ENCODE peak calls at places on chromosomes 13 and 19, in ten cellular contexts. One of them, this sample, is unnamed.

GRCh38 chr13:87356314-87356713 is 314.9 kb upstream of the SLITRK5 start:
- DNase-seq in hypothalamus: no peak
- DNase-seq in RWPE1: no peak
- DNase-seq in body of pancreas: no peak
- DNase-seq in activated CD8-positive, alpha-beta T cell treated with anti-CD3 and anti-CD28 coated beads, Interleukin-2, amount 10 ng/mL, durations not matched to agents 7 days and 5 days: no peak
- DNase-seq in AG10803: no peak
- DNase-seq in amniotic epithelial cell: no peak
- DNase-seq in progenitor cell of endocrine pancreas: no peak
- DNase-seq in EH: no peak
- DNase-seq in GM04504: no peak
- DNase-seq in this sample: no peak

GRCh38 chr13:32105653-32106313 is 74.2 kb downstream of the FRY start:
- DNase-seq in hypothalamus: no peak
- DNase-seq in activated CD8-positive, alpha-beta T cell treated with anti-CD3 and anti-CD28 coated beads, Interleukin-2, amount 10 ng/mL, durations not matched to agents 7 days and 5 days: no peak
- DNase-seq in progenitor cell of endocrine pancreas: no peak
- DNase-seq in AG10803: no peak
- DNase-seq in RWPE1: no peak
- DNase-seq in GM04504: no peak
- DNase-seq in EH: no peak
- DNase-seq in amniotic epithelial cell: no peak
- DNase-seq in body of pancreas: no peak
- DNase-seq in this sample: no peak

GRCh38 chr13:34435338-34435737 is 506.7 kb upstream of the NBEA start:
- DNase-seq in EH: peak; percentile 84
- DNase-seq in AG10803: peak; percentile 70
- DNase-seq in GM04504: peak; percentile 11
- DNase-seq in activated CD8-positive, alpha-beta T cell treated with anti-CD3 and anti-CD28 coated beads, Interleukin-2, amount 10 ng/mL, durations not matched to agents 7 days and 5 days: no peak
- DNase-seq in amniotic epithelial cell: peak; percentile 75
- DNase-seq in body of pancreas: no peak
- DNase-seq in RWPE1: no peak
- DNase-seq in progenitor cell of endocrine pancreas: no peak
- DNase-seq in hypothalamus: no peak
- DNase-seq in this sample: peak; percentile 32

GRCh38 chr13:85512421-85512820 is 286.8 kb downstream of the SLITRK6 start:
- DNase-seq in AG10803: no peak
- DNase-seq in RWPE1: no peak
- DNase-seq in GM04504: no peak
- DNase-seq in body of pancreas: no peak
- DNase-seq in activated CD8-positive, alpha-beta T cell treated with anti-CD3 and anti-CD28 coated beads, Interleukin-2, amount 10 ng/mL, durations not matched to agents 7 days and 5 days: no peak
- DNase-seq in EH: no peak
- DNase-seq in amniotic epithelial cell: peak; percentile 6
- DNase-seq in hypothalamus: no peak
- DNase-seq in progenitor cell of endocrine pancreas: no peak
- DNase-seq in this sample: no peak

GRCh38 chr19:42283248-42284065 is 14.4 kb downstream of the CIC start:
- DNase-seq in body of pancreas: peak; percentile 96
- DNase-seq in activated CD8-positive, alpha-beta T cell treated with anti-CD3 and anti-CD28 coated beads, Interleukin-2, amount 10 ng/mL, durations not matched to agents 7 days and 5 days: peak; percentile 98
- DNase-seq in GM04504: peak; percentile 85
- DNase-seq in amniotic epithelial cell: peak; percentile 85
- DNase-seq in AG10803: peak; percentile 92
- DNase-seq in hypothalamus: peak; percentile 89
- DNase-seq in progenitor cell of endocrine pancreas: peak; percentile 94
- DNase-seq in RWPE1: peak; percentile 96
- DNase-seq in EH: peak; percentile 94
- DNase-seq in this sample: peak; percentile 92

GRCh38 chr13:70732611-70733010 is 624.4 kb upstream of the KLHL1 start:
- DNase-seq in progenitor cell of endocrine pancreas: no peak
- DNase-seq in amniotic epithelial cell: no peak
- DNase-seq in EH: no peak
- DNase-seq in RWPE1: no peak
- DNase-seq in AG10803: no peak
- DNase-seq in body of pancreas: no peak
- DNase-seq in activated CD8-positive, alpha-beta T cell treated with anti-CD3 and anti-CD28 coated beads, Interleukin-2, amount 10 ng/mL, durations not matched to agents 7 days and 5 days: no peak
- DNase-seq in hypothalamus: no peak
- DNase-seq in GM04504: no peak
- DNase-seq in this sample: no peak

GRCh38 chr19:47608074-47608907 is 643 bp upstream of the BICRA start:
- DNase-seq in EH: peak; percentile 94
- DNase-seq in RWPE1: peak; percentile 93
- DNase-seq in amniotic epithelial cell: peak; percentile 87
- DNase-seq in activated CD8-positive, alpha-beta T cell treated with anti-CD3 and anti-CD28 coated beads, Interleukin-2, amount 10 ng/mL, durations not matched to agents 7 days and 5 days: peak; percentile 95
- DNase-seq in GM04504: peak; percentile 91
- DNase-seq in hypothalamus: peak; percentile 64
- DNase-seq in body of pancreas: peak; percentile 96
- DNase-seq in progenitor cell of endocrine pancreas: peak; percentile 93
- DNase-seq in AG10803: peak; percentile 92
- DNase-seq in this sample: peak; percentile 93

GRCh38 chr19:51751655-51752054 is at the start of gene FPR1:
- DNase-seq in body of pancreas: no peak
- DNase-seq in activated CD8-positive, alpha-beta T cell treated with anti-CD3 and anti-CD28 coated beads, Interleukin-2, amount 10 ng/mL, durations not matched to agents 7 days and 5 days: no peak
- DNase-seq in RWPE1: peak; percentile 5
- DNase-seq in hypothalamus: no peak
- DNase-seq in GM04504: no peak
- DNase-seq in amniotic epithelial cell: peak; percentile 92
- DNase-seq in progenitor cell of endocrine pancreas: no peak
- DNase-seq in AG10803: peak; percentile 65
- DNase-seq in EH: no peak
- DNase-seq in this sample: peak; percentile 29

GRCh38 chr19:22832031-22832762 is at the start of gene ZNF723:
- DNase-seq in body of pancreas: no peak
- DNase-seq in progenitor cell of endocrine pancreas: no peak
- DNase-seq in RWPE1: no peak
- DNase-seq in amniotic epithelial cell: no peak
- DNase-seq in activated CD8-positive, alpha-beta T cell treated with anti-CD3 and anti-CD28 coated beads, Interleukin-2, amount 10 ng/mL, durations not matched to agents 7 days and 5 days: no peak
- DNase-seq in AG10803: no peak
- DNase-seq in hypothalamus: no peak
- DNase-seq in EH: no peak
- DNase-seq in GM04504: no peak
- DNase-seq in this sample: no peak

GRCh38 chr19:13872695-13873389 is 4.1 kb upstream of the NANOS3 start:
- DNase-seq in GM04504: no peak
- DNase-seq in RWPE1: no peak
- DNase-seq in progenitor cell of endocrine pancreas: no peak
- DNase-seq in hypothalamus: no peak
- DNase-seq in body of pancreas: no peak
- DNase-seq in EH: no peak
- DNase-seq in activated CD8-positive, alpha-beta T cell treated with anti-CD3 and anti-CD28 coated beads, Interleukin-2, amount 10 ng/mL, durations not matched to agents 7 days and 5 days: peak; percentile 64
- DNase-seq in AG10803: no peak
- DNase-seq in amniotic epithelial cell: no peak
- DNase-seq in this sample: no peak

GRCh38 chr19:43581467-43581866 is 5.9 kb downstream of the PINLYP start:
- DNase-seq in progenitor cell of endocrine pancreas: no peak
- DNase-seq in amniotic epithelial cell: no peak
- DNase-seq in RWPE1: no peak
- DNase-seq in hypothalamus: no peak
- DNase-seq in EH: no peak
- DNase-seq in GM04504: no peak
- DNase-seq in body of pancreas: no peak
- DNase-seq in AG10803: no peak
- DNase-seq in activated CD8-positive, alpha-beta T cell treated with anti-CD3 and anti-CD28 coated beads, Interleukin-2, amount 10 ng/mL, durations not matched to agents 7 days and 5 days: no peak
- DNase-seq in this sample: no peak

GRCh38 chr19:45629704-45630103 is 9.5 kb downstream of the EML2 start:
- DNase-seq in hypothalamus: no peak
- DNase-seq in progenitor cell of endocrine pancreas: no peak
- DNase-seq in AG10803: no peak
- DNase-seq in RWPE1: no peak
- DNase-seq in body of pancreas: no peak
- DNase-seq in EH: no peak
- DNase-seq in GM04504: no peak
- DNase-seq in activated CD8-positive, alpha-beta T cell treated with anti-CD3 and anti-CD28 coated beads, Interleukin-2, amount 10 ng/mL, durations not matched to agents 7 days and 5 days: no peak
- DNase-seq in amniotic epithelial cell: no peak
- DNase-seq in this sample: no peak

GRCh38 chr13:96238861-96239260 is 149.0 kb downstream of the HS6ST3 start:
- DNase-seq in EH: no peak
- DNase-seq in amniotic epithelial cell: peak; percentile 51
- DNase-seq in hypothalamus: no peak
- DNase-seq in RWPE1: no peak
- DNase-seq in progenitor cell of endocrine pancreas: no peak
- DNase-seq in body of pancreas: no peak
- DNase-seq in activated CD8-positive, alpha-beta T cell treated with anti-CD3 and anti-CD28 coated beads, Interleukin-2, amount 10 ng/mL, durations not matched to agents 7 days and 5 days: no peak
- DNase-seq in GM04504: no peak
- DNase-seq in AG10803: no peak
- DNase-seq in this sample: no peak

GRCh38 chr13:74528751-74529513 is 394.7 kb upstream of the KLF12 start:
- DNase-seq in GM04504: no peak
- DNase-seq in activated CD8-positive, alpha-beta T cell treated with anti-CD3 and anti-CD28 coated beads, Interleukin-2, amount 10 ng/mL, durations not matched to agents 7 days and 5 days: no peak
- DNase-seq in hypothalamus: no peak
- DNase-seq in RWPE1: peak; percentile 8
- DNase-seq in AG10803: no peak
- DNase-seq in EH: no peak
- DNase-seq in progenitor cell of endocrine pancreas: no peak
- DNase-seq in amniotic epithelial cell: peak; percentile 42
- DNase-seq in body of pancreas: no peak
- DNase-seq in this sample: no peak

GRCh38 chr13:74070065-74070464 is 64.1 kb downstream of the KLF12 start:
- DNase-seq in AG10803: no peak
- DNase-seq in RWPE1: no peak
- DNase-seq in progenitor cell of endocrine pancreas: no peak
- DNase-seq in GM04504: no peak
- DNase-seq in hypothalamus: no peak
- DNase-seq in body of pancreas: no peak
- DNase-seq in EH: no peak
- DNase-seq in activated CD8-positive, alpha-beta T cell treated with anti-CD3 and anti-CD28 coated beads, Interleukin-2, amount 10 ng/mL, durations not matched to agents 7 days and 5 days: peak; percentile 50
- DNase-seq in amniotic epithelial cell: no peak
- DNase-seq in this sample: no peak

GRCh38 chr19:45457776-45458175 is 10.0 kb upstream of the FOSB start:
- DNase-seq in amniotic epithelial cell: no peak
- DNase-seq in AG10803: no peak
- DNase-seq in progenitor cell of endocrine pancreas: no peak
- DNase-seq in body of pancreas: no peak
- DNase-seq in GM04504: no peak
- DNase-seq in hypothalamus: no peak
- DNase-seq in activated CD8-positive, alpha-beta T cell treated with anti-CD3 and anti-CD28 coated beads, Interleukin-2, amount 10 ng/mL, durations not matched to agents 7 days and 5 days: no peak
- DNase-seq in EH: no peak
- DNase-seq in RWPE1: no peak
- DNase-seq in this sample: no peak

GRCh38 chr19:1411255-1412191 is 4.1 kb downstream of the DAZAP1 start:
- DNase-seq in AG10803: peak; percentile 74
- DNase-seq in activated CD8-positive, alpha-beta T cell treated with anti-CD3 and anti-CD28 coated beads, Interleukin-2, amount 10 ng/mL, durations not matched to agents 7 days and 5 days: peak; percentile 70
- DNase-seq in GM04504: peak; percentile 24
- DNase-seq in body of pancreas: no peak
- DNase-seq in hypothalamus: peak; percentile 41
- DNase-seq in amniotic epithelial cell: no peak
- DNase-seq in EH: peak; percentile 40
- DNase-seq in progenitor cell of endocrine pancreas: no peak
- DNase-seq in RWPE1: no peak
- DNase-seq in this sample: peak; percentile 41

GRCh38 chr19:6362024-6362344 is 653 bp downstream of the CLPP start:
- DNase-seq in GM04504: no peak
- DNase-seq in body of pancreas: no peak
- DNase-seq in AG10803: no peak
- DNase-seq in hypothalamus: no peak
- DNase-seq in activated CD8-positive, alpha-beta T cell treated with anti-CD3 and anti-CD28 coated beads, Interleukin-2, amount 10 ng/mL, durations not matched to agents 7 days and 5 days: no peak
- DNase-seq in progenitor cell of endocrine pancreas: no peak
- DNase-seq in EH: peak; percentile 19
- DNase-seq in amniotic epithelial cell: no peak
- DNase-seq in RWPE1: peak; percentile 20
- DNase-seq in this sample: no peak

GRCh38 chr19:42250666-42251531 is 4.0 kb downstream of the ERF start:
- DNase-seq in hypothalamus: peak; percentile 28
- DNase-seq in progenitor cell of endocrine pancreas: no peak
- DNase-seq in activated CD8-positive, alpha-beta T cell treated with anti-CD3 and anti-CD28 coated beads, Interleukin-2, amount 10 ng/mL, durations not matched to agents 7 days and 5 days: peak; percentile 59
- DNase-seq in GM04504: no peak
- DNase-seq in amniotic epithelial cell: peak; percentile 43
- DNase-seq in body of pancreas: no peak
- DNase-seq in EH: peak; percentile 46
- DNase-seq in RWPE1: no peak
- DNase-seq in AG10803: peak; percentile 56
- DNase-seq in this sample: peak; percentile 51

GRCh38 chr19:51320258-51320657 is 8.8 kb downstream of the IGLON5 start:
- DNase-seq in EH: no peak
- DNase-seq in amniotic epithelial cell: peak; percentile 8
- DNase-seq in body of pancreas: no peak
- DNase-seq in progenitor cell of endocrine pancreas: no peak
- DNase-seq in hypothalamus: no peak
- DNase-seq in activated CD8-positive, alpha-beta T cell treated with anti-CD3 and anti-CD28 coated beads, Interleukin-2, amount 10 ng/mL, durations not matched to agents 7 days and 5 days: no peak
- DNase-seq in RWPE1: no peak
- DNase-seq in AG10803: no peak
- DNase-seq in GM04504: no peak
- DNase-seq in this sample: no peak

GRCh38 chr19:45767881-45768643 is 990 bp downstream of the SIX5 start:
- DNase-seq in AG10803: peak; percentile 73
- DNase-seq in EH: peak; percentile 64
- DNase-seq in hypothalamus: no peak
- DNase-seq in RWPE1: no peak
- DNase-seq in progenitor cell of endocrine pancreas: peak; percentile 57
- DNase-seq in body of pancreas: peak; percentile 80
- DNase-seq in GM04504: no peak
- DNase-seq in amniotic epithelial cell: peak; percentile 70
- DNase-seq in activated CD8-positive, alpha-beta T cell treated with anti-CD3 and anti-CD28 coated beads, Interleukin-2, amount 10 ng/mL, durations not matched to agents 7 days and 5 days: no peak
- DNase-seq in this sample: peak; percentile 73